ENCODE peak calls at places on chromosomes 11 and 22, in six cellular contexts. X is lower leg skin, Q is GM12864, P is pancreas, S is mucosa of descending colon, Z is HAP-1. A is an unnamed sample.

GRCh38 chr11:40118780-40119179 is 1340.7 kb downstream of the LRRC4C start:
- DNase-seq in X (no peak), Q (no peak), P (no peak), S (no peak), Z (no peak), A (no peak)

GRCh38 chr11:46198245-46198872 is 77.1 kb upstream of the PHF21A start:
- DNase-seq in X (no peak), Q (no peak), P (no peak), S (no peak), Z (no peak), A (no peak)

GRCh38 chr11:2734181-2735052 is 34.6 kb upstream of the KCNQ1OT1 start:
- DNase-seq in X (no peak), Q (no peak), P (peak), S (peak), Z (no peak), A (no peak)

GRCh38 chr11:102279641-102280170 is 37.6 kb upstream of the BIRC3 start:
- DNase-seq in X (no peak), Q (no peak), P (no peak), S (no peak), Z (peak), A (no peak)

GRCh38 chr11:117616979-117617378 is 180.0 kb downstream of the DSCAML1 start:
- DNase-seq in X (no peak), Q (no peak), P (no peak), S (no peak), Z (no peak), A (no peak)

GRCh38 chr11:134154441-134154840 is 69.3 kb downstream of the NCAPD3 start:
- DNase-seq in X (no peak), Q (no peak), P (no peak), S (no peak), Z (no peak), A (no peak)

GRCh38 chr11:121555172-121555571 is 102.4 kb upstream of the SORL1-AS1 start:
- DNase-seq in X (no peak), Q (no peak), P (no peak), S (no peak), Z (no peak), A (no peak)

GRCh38 chr11:69545976-69546617 is 64.6 kb downstream of the LINC01488 start:
- DNase-seq in X (no peak), Q (no peak), P (peak), S (no peak), Z (no peak), A (no peak)

GRCh38 chr22:46043339-46043738 is 66.4 kb upstream of the WNT7B start:
- DNase-seq in X (peak), Q (no peak), P (no peak), S (no peak), Z (no peak), A (no peak)
- H3K4me3 ChIP-seq in X (no peak), Q (no peak), P (peak), S (no peak), Z (peak), A (peak)

GRCh38 chr11:88414385-88414861 is 76.9 kb upstream of the CTSC start:
- DNase-seq in X (no peak), Q (no peak), P (no peak), S (no peak), Z (no peak), A (no peak)

GRCh38 chr11:88418508-88418907 is 81.0 kb upstream of the CTSC start:
- DNase-seq in X (no peak), Q (no peak), P (no peak), S (no peak), Z (no peak), A (no peak)

GRCh38 chr11:88414981-88415391 is 77.5 kb upstream of the CTSC start:
- DNase-seq in X (no peak), Q (no peak), P (no peak), S (no peak), Z (no peak), A (no peak)

GRCh38 chr11:88411265-88411664 is 73.7 kb upstream of the CTSC start:
- DNase-seq in X (no peak), Q (no peak), P (no peak), S (no peak), Z (no peak), A (no peak)

DNA sequence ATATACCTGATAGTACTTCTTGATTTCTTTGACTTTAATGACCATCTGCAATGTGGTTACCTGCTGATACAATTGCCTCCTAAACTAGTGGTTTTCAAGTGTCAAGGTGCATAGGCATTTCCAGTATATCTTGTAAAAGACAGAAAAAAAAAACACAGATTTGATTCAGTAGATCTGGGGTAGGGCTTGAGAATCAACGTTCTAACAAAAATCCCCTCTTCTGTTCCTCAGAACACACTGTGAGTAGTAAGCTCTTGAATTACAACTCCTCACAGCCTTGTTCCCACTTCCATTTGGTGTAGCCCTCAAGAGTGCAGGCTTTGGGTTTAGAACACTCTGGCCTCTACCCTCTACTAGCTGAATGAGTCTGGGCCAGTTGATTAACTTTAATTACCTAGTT is 78.0 kb upstream of the CTSC start:
- DNase-seq in X (no peak), Q (no peak), P (no peak), S (no peak), Z (no peak), A (no peak)
- H3K4me3 ChIP-seq in X (no peak), Q (no peak), P (no peak), S (no peak), Z (no peak), A (no peak)

GRCh38 chr11:22430286-22430685 is 92.1 kb downstream of the SLC17A6 start:
- DNase-seq in X (no peak), Q (no peak), P (no peak), S (no peak), Z (no peak), A (no peak)

GRCh38 chr11:22433066-22433450 is 94.9 kb downstream of the SLC17A6 start:
- DNase-seq in X (no peak), Q (no peak), P (no peak), S (no peak), Z (no peak), A (no peak)

GRCh38 chr11:22431074-22431473 is 92.9 kb downstream of the SLC17A6 start:
- DNase-seq in X (no peak), Q (no peak), P (no peak), S (no peak), Z (no peak), A (no peak)

GRCh38 chr11:22433517-22433916 is 95.3 kb downstream of the SLC17A6 start:
- DNase-seq in X (no peak), Q (no peak), P (no peak), S (no peak), Z (no peak), A (no peak)

GRCh38 chr11:22432331-22433065 is 94.3 kb downstream of the SLC17A6 start:
- DNase-seq in X (peak), Q (no peak), P (peak), S (peak), Z (no peak), A (peak)
- H3K4me3 ChIP-seq in X (no peak), Q (no peak), P (peak), S (no peak), Z (no peak), A (peak)

GRCh38 chr22:17369553-17370035 is 334 bp downstream of the CECR2 start:
- DNase-seq in X (no peak), Q (no peak), P (peak), S (no peak), Z (no peak), A (peak)
- H3K4me3 ChIP-seq in X (peak), Q (peak), P (peak), S (no peak), Z (peak), A (peak)

DNA sequence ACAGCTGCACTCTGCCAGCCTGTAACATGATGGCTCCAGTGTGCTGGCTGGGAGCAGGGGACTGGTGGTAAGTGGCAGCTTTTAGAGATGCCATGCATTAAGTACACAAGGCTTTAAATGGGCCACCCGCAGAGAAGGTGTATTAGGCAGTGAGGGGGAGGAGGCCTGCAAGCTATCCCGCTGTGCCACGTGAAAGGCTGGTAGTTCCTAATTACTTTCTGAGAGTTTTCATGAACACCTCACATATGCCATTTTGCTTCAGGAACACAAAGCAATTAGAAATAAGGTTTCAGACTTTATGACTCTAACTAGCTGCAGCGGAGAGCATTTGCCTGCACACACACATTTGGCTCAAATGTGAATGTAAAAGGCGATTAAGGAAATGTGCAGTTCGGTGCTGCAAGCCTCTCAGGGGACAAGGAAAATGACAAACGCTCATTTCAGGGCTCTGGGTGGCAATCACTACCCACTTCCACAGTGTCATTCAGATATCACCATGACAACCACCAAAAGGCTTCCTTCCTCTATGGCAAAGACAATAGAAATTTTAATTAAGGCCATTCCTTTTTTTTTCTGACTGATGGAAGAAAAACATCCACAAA is 116.7 kb downstream of the PLEKHA7 start:
- DNase-seq in X (no peak), Q (no peak), P (no peak), S (no peak), Z (no peak), A (no peak)
- H3K4me3 ChIP-seq in X (no peak), Q (no peak), P (no peak), S (no peak), Z (no peak), A (no peak)

GRCh38 chr22:23204125-23204488 is 23.8 kb downstream of the BCR start:
- DNase-seq in X (no peak), Q (no peak), P (no peak), S (no peak), Z (no peak), A (no peak)

GRCh38 chr22:23203452-23204124 is 23.3 kb downstream of the BCR start:
- DNase-seq in X (no peak), Q (no peak), P (no peak), S (no peak), Z (no peak), A (no peak)

GRCh38 chr22:23202812-23203451 is 22.6 kb downstream of the BCR start:
- DNase-seq in X (no peak), Q (no peak), P (no peak), S (no peak), Z (no peak), A (no peak)

GRCh38 chr22:23205330-23205729 is 25.0 kb downstream of the BCR start:
- DNase-seq in X (no peak), Q (no peak), P (no peak), S (no peak), Z (no peak), A (peak)

DNA sequence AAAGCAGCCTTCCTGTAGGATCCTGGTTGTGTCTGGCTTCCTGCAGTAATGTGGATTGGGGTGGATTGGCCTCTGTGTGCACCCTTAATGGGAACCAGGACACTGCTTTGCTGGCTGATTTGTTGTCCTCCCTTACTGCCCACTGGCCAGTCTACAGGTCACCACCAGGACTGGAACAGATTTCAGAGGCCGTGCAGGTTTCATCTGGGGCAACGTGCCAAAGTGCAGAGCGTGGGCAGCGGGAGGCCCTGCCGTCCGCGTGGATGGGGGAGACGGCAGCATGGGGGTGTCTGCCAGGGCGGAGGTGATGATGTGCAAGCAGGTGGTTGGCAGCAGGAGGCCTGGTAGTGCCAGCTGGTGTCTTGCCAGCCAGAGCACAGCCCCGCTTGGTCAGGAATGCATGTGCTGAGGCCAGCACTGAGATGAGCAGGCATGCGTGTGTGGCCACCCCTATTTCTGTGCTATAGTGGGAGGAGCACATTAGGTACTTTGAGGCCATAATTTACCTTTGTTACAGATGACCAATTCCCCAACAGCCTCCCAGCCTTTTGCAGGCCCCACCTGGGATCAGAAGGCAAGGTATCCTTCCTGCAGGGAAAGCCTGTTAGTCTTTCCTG is 24.3 kb downstream of the BCR start:
- DNase-seq in X (no peak), Q (no peak), P (peak), S (no peak), Z (no peak), A (peak)
- H3K4me3 ChIP-seq in X (no peak), Q (no peak), P (no peak), S (no peak), Z (no peak), A (no peak)

GRCh38 chr11:76793834-76794291 is 10.7 kb downstream of the TSKU start:
- DNase-seq in X (peak), Q (no peak), P (no peak), S (no peak), Z (no peak), A (no peak)

GRCh38 chr11:76793391-76793811 is 10.2 kb downstream of the TSKU start:
- DNase-seq in X (peak), Q (no peak), P (no peak), S (no peak), Z (peak), A (no peak)

GRCh38 chr11:76791861-76792260 is 8.7 kb downstream of the TSKU start:
- DNase-seq in X (peak), Q (no peak), P (no peak), S (no peak), Z (no peak), A (no peak)

GRCh38 chr11:76794371-76795284 is 11.5 kb downstream of the TSKU start:
- DNase-seq in X (peak), Q (no peak), P (no peak), S (no peak), Z (no peak), A (no peak)

GRCh38 chr11:76792505-76793264 is 9.5 kb downstream of the TSKU start:
- DNase-seq in X (peak), Q (no peak), P (no peak), S (no peak), Z (no peak), A (no peak)
- H3K4me3 ChIP-seq in X (no peak), Q (no peak), P (no peak), S (no peak), Z (no peak), A (no peak)

DNA sequence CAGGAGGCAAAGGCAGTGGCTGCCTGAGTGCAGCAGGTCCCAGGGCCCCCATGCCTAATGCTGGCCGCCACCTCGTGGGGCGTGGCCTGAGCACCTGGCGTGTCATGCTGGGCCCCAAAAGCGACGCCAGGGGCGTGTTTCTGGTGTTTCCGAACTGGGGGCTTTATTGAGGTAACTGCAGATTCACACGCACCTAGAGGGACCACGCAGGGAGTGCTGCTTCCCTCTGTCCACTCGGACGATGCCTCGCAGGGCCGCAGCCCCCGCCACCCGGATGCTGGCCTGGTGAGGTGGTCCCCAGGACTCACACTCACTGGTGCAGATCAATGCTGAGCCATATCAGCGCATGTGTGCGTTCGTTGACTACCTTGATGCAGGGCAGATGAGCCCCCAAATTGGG is 736.2 kb downstream of the BRD1 start:
- DNase-seq in X (no peak), Q (no peak), P (no peak), S (no peak), Z (no peak), A (no peak)
- H3K4me3 ChIP-seq in X (no peak), Q (no peak), P (no peak), S (no peak), Z (no peak), A (no peak)

A was measured in left ventricle myocardium inferior.